ENCODE peak calls at places on chromosomes 12 and 14, in nine cellular contexts. One of them, this sample, is unnamed.
A peak's percentile ranks its signal among the peaks of the same experiment; 100 is the strongest.

GRCh38 chr14:99707921-99708320 is 23.8 kb downstream of the CYP46A1 start:
- DNase-seq in GM23248: no peak
- DNase-seq in A549: no peak
- DNase-seq in astrocyte: no peak
- DNase-seq in naive thymus-derived CD4-positive, alpha-beta T cell: no peak
- DNase-seq in cardiac muscle cell: no peak
- DNase-seq in heart left ventricle: no peak
- DNase-seq in fibroblast of lung: no peak
- DNase-seq in CD8-positive, alpha-beta memory T cell: no peak
- DNase-seq in this sample: no peak

GRCh38 chr14:27181304-27181703 is 583.5 kb upstream of the NOVA1 start:
- DNase-seq in heart left ventricle: no peak
- DNase-seq in fibroblast of lung: no peak
- DNase-seq in A549: no peak
- DNase-seq in cardiac muscle cell: no peak
- DNase-seq in GM23248: no peak
- DNase-seq in astrocyte: no peak
- DNase-seq in naive thymus-derived CD4-positive, alpha-beta T cell: no peak
- DNase-seq in CD8-positive, alpha-beta memory T cell: no peak
- DNase-seq in this sample: peak; percentile 37

GRCh38 chr14:63632932-63633514 is 8.6 kb downstream of the WDR89 start:
- DNase-seq in A549: peak; percentile 43
- DNase-seq in astrocyte: no peak
- DNase-seq in GM23248: peak; percentile 61
- DNase-seq in CD8-positive, alpha-beta memory T cell: peak; percentile 48
- DNase-seq in naive thymus-derived CD4-positive, alpha-beta T cell: peak; percentile 62
- DNase-seq in heart left ventricle: no peak
- DNase-seq in fibroblast of lung: peak; percentile 46
- DNase-seq in cardiac muscle cell: no peak
- DNase-seq in this sample: no peak

GRCh38 chr12:121787063-121787774 is 6.3 kb downstream of the RHOF start:
- DNase-seq in cardiac muscle cell: no peak
- DNase-seq in astrocyte: no peak
- DNase-seq in heart left ventricle: no peak
- DNase-seq in A549: no peak
- DNase-seq in CD8-positive, alpha-beta memory T cell: peak; percentile 72
- DNase-seq in fibroblast of lung: no peak
- DNase-seq in naive thymus-derived CD4-positive, alpha-beta T cell: peak; percentile 58
- DNase-seq in GM23248: no peak
- DNase-seq in this sample: no peak

GRCh38 chr14:31096255-31096654 is 70.1 kb upstream of the STRN3 start:
- DNase-seq in naive thymus-derived CD4-positive, alpha-beta T cell: no peak
- DNase-seq in heart left ventricle: no peak
- DNase-seq in astrocyte: peak; percentile 14
- DNase-seq in A549: no peak
- DNase-seq in GM23248: peak; percentile 8
- DNase-seq in CD8-positive, alpha-beta memory T cell: no peak
- DNase-seq in fibroblast of lung: peak; percentile 67
- DNase-seq in cardiac muscle cell: no peak
- DNase-seq in this sample: no peak

GRCh38 chr14:100778951-100779690 is 46.8 kb upstream of the MEG3 start:
- DNase-seq in heart left ventricle: no peak
- DNase-seq in fibroblast of lung: no peak
- DNase-seq in CD8-positive, alpha-beta memory T cell: no peak
- DNase-seq in astrocyte: no peak
- DNase-seq in cardiac muscle cell: no peak
- DNase-seq in naive thymus-derived CD4-positive, alpha-beta T cell: no peak
- DNase-seq in GM23248: peak; percentile 10
- DNase-seq in A549: no peak
- DNase-seq in this sample: no peak

GRCh38 chr12:85733441-85733840 is 102.8 kb downstream of the RASSF9 start:
- DNase-seq in cardiac muscle cell: no peak
- DNase-seq in naive thymus-derived CD4-positive, alpha-beta T cell: no peak
- DNase-seq in heart left ventricle: no peak
- DNase-seq in fibroblast of lung: peak; percentile 25
- DNase-seq in A549: no peak
- DNase-seq in astrocyte: peak; percentile 39
- DNase-seq in GM23248: peak; percentile 61
- DNase-seq in CD8-positive, alpha-beta memory T cell: no peak
- DNase-seq in this sample: no peak

GRCh38 chr12:54417712-54418440 is 1.2 kb downstream of the ITGA5 start:
- DNase-seq in GM23248: peak; percentile 53
- DNase-seq in astrocyte: no peak
- DNase-seq in naive thymus-derived CD4-positive, alpha-beta T cell: no peak
- DNase-seq in cardiac muscle cell: no peak
- DNase-seq in A549: no peak
- DNase-seq in fibroblast of lung: no peak
- DNase-seq in heart left ventricle: peak; percentile 73
- DNase-seq in CD8-positive, alpha-beta memory T cell: peak; percentile 56
- DNase-seq in this sample: no peak

GRCh38 chr12:63308701-63309100 is 157.7 kb upstream of the AVPR1A start:
- DNase-seq in A549: no peak
- DNase-seq in heart left ventricle: no peak
- DNase-seq in fibroblast of lung: no peak
- DNase-seq in GM23248: peak; percentile 19
- DNase-seq in naive thymus-derived CD4-positive, alpha-beta T cell: no peak
- DNase-seq in cardiac muscle cell: no peak
- DNase-seq in CD8-positive, alpha-beta memory T cell: no peak
- DNase-seq in astrocyte: no peak
- DNase-seq in this sample: no peak

GRCh38 chr12:93108958-93109357 is 179.9 kb upstream of the EEA1 start:
- DNase-seq in fibroblast of lung: no peak
- DNase-seq in CD8-positive, alpha-beta memory T cell: no peak
- DNase-seq in heart left ventricle: no peak
- DNase-seq in naive thymus-derived CD4-positive, alpha-beta T cell: no peak
- DNase-seq in cardiac muscle cell: no peak
- DNase-seq in astrocyte: no peak
- DNase-seq in GM23248: peak; percentile 40
- DNase-seq in A549: no peak
- DNase-seq in this sample: no peak

GRCh38 chr12:90828621-90829020 is 126.4 kb downstream of the CCER1 start:
- DNase-seq in cardiac muscle cell: no peak
- DNase-seq in heart left ventricle: no peak
- DNase-seq in astrocyte: no peak
- DNase-seq in naive thymus-derived CD4-positive, alpha-beta T cell: no peak
- DNase-seq in GM23248: no peak
- DNase-seq in A549: no peak
- DNase-seq in fibroblast of lung: no peak
- DNase-seq in CD8-positive, alpha-beta memory T cell: no peak
- DNase-seq in this sample: no peak

GRCh38 chr12:91920740-91921139 is 224.9 kb downstream of the BTG1 start:
- DNase-seq in astrocyte: no peak
- DNase-seq in GM23248: no peak
- DNase-seq in A549: no peak
- DNase-seq in heart left ventricle: no peak
- DNase-seq in cardiac muscle cell: no peak
- DNase-seq in naive thymus-derived CD4-positive, alpha-beta T cell: no peak
- DNase-seq in fibroblast of lung: no peak
- DNase-seq in CD8-positive, alpha-beta memory T cell: no peak
- DNase-seq in this sample: no peak
- H3K4me1 ChIP-seq in astrocyte: no peaks in the 10 kb centered on the region
- H3K4me1 ChIP-seq in GM23248: peaks cover 5% of the 10 kb centered on the region
- H3K4me1 ChIP-seq in A549: peaks cover 3% of the 10 kb centered on the region
- H3K4me1 ChIP-seq in heart left ventricle: no peaks in the 10 kb centered on the region
- H3K4me1 ChIP-seq in cardiac muscle cell: peaks cover 6% of the 10 kb centered on the region
- H3K4me1 ChIP-seq in naive thymus-derived CD4-positive, alpha-beta T cell: no peaks in the 10 kb centered on the region
- H3K4me1 ChIP-seq in fibroblast of lung: no peaks in the 10 kb centered on the region
- H3K4me1 ChIP-seq in CD8-positive, alpha-beta memory T cell: peaks cover 13% of the 10 kb centered on the region
- H3K4me1 ChIP-seq in this sample: no peaks in the 10 kb centered on the region

GRCh38 chr14:103537175-103537990 is 8.4 kb downstream of the TRMT61A start:
- DNase-seq in naive thymus-derived CD4-positive, alpha-beta T cell: no peak
- DNase-seq in fibroblast of lung: peak; percentile 40
- DNase-seq in cardiac muscle cell: no peak
- DNase-seq in astrocyte: no peak
- DNase-seq in heart left ventricle: no peak
- DNase-seq in GM23248: peak; percentile 74
- DNase-seq in CD8-positive, alpha-beta memory T cell: no peak
- DNase-seq in A549: no peak
- DNase-seq in this sample: no peak
- H3K27ac ChIP-seq in naive thymus-derived CD4-positive, alpha-beta T cell: no peak overlapping the region
- H3K27ac ChIP-seq in fibroblast of lung: peak overlapping the region; percentile 56
- H3K27ac ChIP-seq in cardiac muscle cell: no peak overlapping the region
- H3K27ac ChIP-seq in astrocyte: no peak overlapping the region
- H3K27ac ChIP-seq in heart left ventricle: no peak overlapping the region
- H3K27ac ChIP-seq in GM23248: peak overlapping the region; percentile 45
- H3K27ac ChIP-seq in CD8-positive, alpha-beta memory T cell: no peak overlapping the region
- H3K27ac ChIP-seq in A549: peak overlapping the region; percentile 50
- H3K27ac ChIP-seq in this sample: peak overlapping the region; percentile 41

GRCh38 chr12:51027342-51027835 is 1.2 kb upstream of the SLC11A2 start:
- DNase-seq in heart left ventricle: no peak
- DNase-seq in CD8-positive, alpha-beta memory T cell: no peak
- DNase-seq in naive thymus-derived CD4-positive, alpha-beta T cell: no peak
- DNase-seq in fibroblast of lung: no peak
- DNase-seq in A549: no peak
- DNase-seq in GM23248: no peak
- DNase-seq in cardiac muscle cell: no peak
- DNase-seq in astrocyte: no peak
- DNase-seq in this sample: no peak

GRCh38 chr12:51028126-51028810 is 2.1 kb upstream of the SLC11A2 start:
- DNase-seq in A549: peak; percentile 36
- DNase-seq in fibroblast of lung: peak; percentile 61
- DNase-seq in astrocyte: no peak
- DNase-seq in heart left ventricle: no peak
- DNase-seq in GM23248: peak; percentile 77
- DNase-seq in cardiac muscle cell: peak; percentile 56
- DNase-seq in CD8-positive, alpha-beta memory T cell: peak; percentile 26
- DNase-seq in naive thymus-derived CD4-positive, alpha-beta T cell: peak; percentile 25
- DNase-seq in this sample: peak; percentile 43

GRCh38 chr12:51025182-51025747 is 919 bp downstream of the SLC11A2 start:
- DNase-seq in GM23248: no peak
- DNase-seq in cardiac muscle cell: no peak
- DNase-seq in CD8-positive, alpha-beta memory T cell: no peak
- DNase-seq in fibroblast of lung: peak; percentile 14
- DNase-seq in astrocyte: no peak
- DNase-seq in heart left ventricle: no peak
- DNase-seq in naive thymus-derived CD4-positive, alpha-beta T cell: no peak
- DNase-seq in A549: no peak
- DNase-seq in this sample: no peak

GRCh38 chr12:51023625-51024395 is 2.4 kb downstream of the SLC11A2 start:
- DNase-seq in A549: no peak
- DNase-seq in GM23248: peak; percentile 58
- DNase-seq in heart left ventricle: no peak
- DNase-seq in cardiac muscle cell: no peak
- DNase-seq in CD8-positive, alpha-beta memory T cell: no peak
- DNase-seq in naive thymus-derived CD4-positive, alpha-beta T cell: no peak
- DNase-seq in astrocyte: peak; percentile 9
- DNase-seq in fibroblast of lung: peak; percentile 27
- DNase-seq in this sample: no peak

DNA sequence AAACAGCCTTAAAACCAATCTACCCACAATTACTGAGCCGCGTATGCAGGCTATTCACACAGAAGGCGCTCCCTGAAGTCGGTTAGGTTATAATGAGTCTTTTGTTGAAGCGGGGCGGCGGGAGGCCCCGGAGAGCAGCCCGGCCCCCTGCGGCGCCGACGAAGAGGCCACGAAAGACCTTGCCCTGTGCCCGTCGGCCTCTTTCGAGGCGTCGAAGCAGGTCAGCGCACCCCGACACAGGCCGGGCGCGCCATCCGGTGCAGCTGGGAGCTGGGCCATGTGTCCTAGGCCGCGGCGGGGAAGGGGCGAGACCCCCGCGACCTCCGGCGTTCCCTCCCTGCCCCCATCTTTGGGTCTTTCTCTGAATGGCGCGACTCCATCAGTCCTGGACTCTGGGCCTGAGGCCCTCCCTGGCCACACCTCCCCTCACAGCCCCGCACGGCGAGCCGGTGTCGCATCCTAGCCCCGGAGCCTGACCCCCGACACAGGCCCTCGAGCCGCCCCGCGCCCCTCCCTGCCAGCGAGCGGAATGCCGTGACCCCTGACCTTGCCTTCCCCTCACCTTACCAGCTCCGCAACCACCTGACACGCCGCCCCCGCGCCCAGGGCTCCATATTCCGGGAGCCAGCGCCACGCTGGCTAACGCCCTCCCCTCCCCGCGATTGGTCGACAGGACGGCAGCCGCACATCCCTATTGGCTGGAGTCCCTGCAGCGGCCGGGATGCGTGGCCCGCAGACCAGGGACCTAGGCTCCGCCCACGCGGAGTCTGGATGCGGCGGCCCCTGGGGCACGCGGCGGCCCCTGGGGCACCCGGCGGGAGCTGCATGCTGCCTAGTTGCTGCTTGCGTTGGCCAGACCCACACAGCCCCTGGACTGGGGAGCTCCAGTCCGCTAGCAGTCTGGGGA is at the start of gene SLC11A2:
- DNase-seq in astrocyte: peak; percentile 84
- DNase-seq in A549: peak; percentile 98
- DNase-seq in heart left ventricle: peak; percentile 96
- DNase-seq in GM23248: peak; percentile 99
- DNase-seq in cardiac muscle cell: peak; percentile 96
- DNase-seq in naive thymus-derived CD4-positive, alpha-beta T cell: peak; percentile 88
- DNase-seq in fibroblast of lung: peak; percentile 90
- DNase-seq in CD8-positive, alpha-beta memory T cell: peak; percentile 91
- DNase-seq in this sample: peak; percentile 98
- H3K4me1 ChIP-seq in astrocyte: peaks cover 21% of the 10 kb centered on the region
- H3K4me1 ChIP-seq in A549: peaks cover 36% of the 10 kb centered on the region
- H3K4me1 ChIP-seq in heart left ventricle: peaks cover 32% of the 10 kb centered on the region
- H3K4me1 ChIP-seq in GM23248: peaks cover 15% of the 10 kb centered on the region
- H3K4me1 ChIP-seq in cardiac muscle cell: peaks cover 27% of the 10 kb centered on the region
- H3K4me1 ChIP-seq in naive thymus-derived CD4-positive, alpha-beta T cell: peaks cover 14% of the 10 kb centered on the region
- H3K4me1 ChIP-seq in fibroblast of lung: no peaks in the 10 kb centered on the region
- H3K4me1 ChIP-seq in CD8-positive, alpha-beta memory T cell: peaks cover 30% of the 10 kb centered on the region
- H3K4me1 ChIP-seq in this sample: peaks cover 33% of the 10 kb centered on the region

GRCh38 chr12:105020241-105020962 is 34.3 kb downstream of the NOPCHAP1 start:
- DNase-seq in CD8-positive, alpha-beta memory T cell: no peak
- DNase-seq in fibroblast of lung: no peak
- DNase-seq in heart left ventricle: no peak
- DNase-seq in GM23248: no peak
- DNase-seq in A549: no peak
- DNase-seq in naive thymus-derived CD4-positive, alpha-beta T cell: no peak
- DNase-seq in astrocyte: no peak
- DNase-seq in cardiac muscle cell: no peak
- DNase-seq in this sample: no peak

GRCh38 chr12:105031061-105031807 is 45.1 kb downstream of the NOPCHAP1 start:
- DNase-seq in cardiac muscle cell: no peak
- DNase-seq in CD8-positive, alpha-beta memory T cell: no peak
- DNase-seq in naive thymus-derived CD4-positive, alpha-beta T cell: no peak
- DNase-seq in GM23248: no peak
- DNase-seq in heart left ventricle: no peak
- DNase-seq in A549: no peak
- DNase-seq in fibroblast of lung: no peak
- DNase-seq in astrocyte: no peak
- DNase-seq in this sample: no peak

GRCh38 chr12:105024926-105025325 is 38.8 kb downstream of the NOPCHAP1 start:
- DNase-seq in naive thymus-derived CD4-positive, alpha-beta T cell: no peak
- DNase-seq in CD8-positive, alpha-beta memory T cell: no peak
- DNase-seq in A549: no peak
- DNase-seq in fibroblast of lung: no peak
- DNase-seq in astrocyte: no peak
- DNase-seq in heart left ventricle: no peak
- DNase-seq in cardiac muscle cell: peak; percentile 72
- DNase-seq in GM23248: no peak
- DNase-seq in this sample: no peak

DNA sequence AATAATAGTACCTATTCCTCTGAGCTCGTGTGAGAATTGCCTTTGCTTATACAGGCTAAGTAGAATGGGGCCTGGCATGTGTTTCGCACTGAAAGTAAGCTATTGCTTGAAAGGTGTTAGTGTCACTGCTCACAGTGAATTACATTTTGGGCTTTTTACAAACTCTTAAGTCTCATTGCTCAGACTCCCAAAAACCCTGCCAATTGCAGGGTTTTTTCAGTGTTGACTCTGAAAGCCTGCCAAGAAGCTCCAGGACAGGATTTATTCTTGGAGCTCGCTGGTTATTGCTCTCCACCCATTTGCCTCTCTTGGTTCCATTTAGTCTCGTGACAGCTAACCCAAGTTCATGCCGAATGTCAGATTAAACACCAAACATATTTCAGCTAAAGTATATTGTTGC is 39.8 kb downstream of the NOPCHAP1 start:
- DNase-seq in fibroblast of lung: peak; percentile 91
- DNase-seq in astrocyte: peak; percentile 61
- DNase-seq in naive thymus-derived CD4-positive, alpha-beta T cell: no peak
- DNase-seq in A549: no peak
- DNase-seq in cardiac muscle cell: no peak
- DNase-seq in CD8-positive, alpha-beta memory T cell: no peak
- DNase-seq in GM23248: peak; percentile 67
- DNase-seq in heart left ventricle: peak; percentile 48
- DNase-seq in this sample: no peak
- H3K27ac ChIP-seq in fibroblast of lung: no peak overlapping the region
- H3K27ac ChIP-seq in astrocyte: no peak overlapping the region
- H3K27ac ChIP-seq in naive thymus-derived CD4-positive, alpha-beta T cell: no peak overlapping the region
- H3K27ac ChIP-seq in A549: no peak overlapping the region
- H3K27ac ChIP-seq in cardiac muscle cell: peak overlapping the region; percentile 97
- H3K27ac ChIP-seq in CD8-positive, alpha-beta memory T cell: no peak overlapping the region
- H3K27ac ChIP-seq in GM23248: no peak overlapping the region
- H3K27ac ChIP-seq in heart left ventricle: no peak overlapping the region
- H3K27ac ChIP-seq in this sample: no peak overlapping the region